ENCODE peak calls at places on chromosomes 7 and 10, in seven cellular contexts. L, P, M, I, F, J and U are unnamed samples. For H3K4me1, the result is how much of the 10 kb centered on the place peaks cover.

GRCh38 chr10:50416181-50416824 is 165.0 kb upstream of the ASAH2 start:
- DNase-seq in L (no peak), P (no peak), M (no peak), I (no peak), F (no peak), J (no peak), U (no peak)

GRCh38 chr7:1662767-1663166 is 7.3 kb upstream of the ELFN1 start:
- DNase-seq in L (no peak), P (no peak), M (no peak), I (no peak), F (no peak), J (peak), U (no peak)

GRCh38 chr7:135755351-135755753 is 6.7 kb upstream of the FAM180A start:
- DNase-seq in L (peak), P (peak), M (no peak), I (no peak), F (no peak), J (peak), U (no peak)

GRCh38 chr7:37040330-37040729 is 316.0 kb upstream of the AOAH start:
- DNase-seq in L (no peak), P (no peak), M (no peak), I (no peak), F (peak), J (no peak), U (no peak)

GRCh38 chr10:80371462-80371861 is 14.9 kb downstream of the DYDC2 start:
- DNase-seq in L (no peak), P (no peak), M (no peak), I (no peak), F (no peak), J (no peak), U (no peak)

GRCh38 chr10:14184841-14185500 is 145.8 kb downstream of the FRMD4A start:
- DNase-seq in L (no peak), P (no peak), M (peak), I (peak), F (peak), J (no peak), U (no peak)

GRCh38 chr10:27660705-27661104 is 84.9 kb downstream of the MKX start:
- DNase-seq in L (no peak), P (no peak), M (no peak), I (no peak), F (no peak), J (no peak), U (no peak)

GRCh38 chr7:101597941-101598340 is 31.2 kb downstream of the MYL10 start:
- DNase-seq in L (no peak), P (no peak), M (no peak), I (no peak), F (no peak), J (no peak), U (no peak)

GRCh38 chr7:140645166-140645565 is 4.6 kb upstream of the DENND2A start:
- DNase-seq in L (no peak), P (no peak), M (peak), I (no peak), F (no peak), J (no peak), U (no peak)

GRCh38 chr10:69657417-69657816 is 27.4 kb downstream of the FAM241B start:
- DNase-seq in L (no peak), P (no peak), M (no peak), I (no peak), F (no peak), J (no peak), U (no peak)

GRCh38 chr10:101903827-101904520 is 60.4 kb upstream of the KCNIP2 start:
- DNase-seq in L (no peak), P (no peak), M (peak), I (no peak), F (no peak), J (no peak), U (no peak)

GRCh38 chr7:5636914-5637313 is 144.5 kb downstream of the RNF216 start:
- DNase-seq in L (peak), P (peak), M (peak), I (peak), F (no peak), J (peak), U (no peak)

GRCh38 chr7:150400779-150401423 is 21.8 kb downstream of the ZNF775 start:
- DNase-seq in L (peak), P (no peak), M (no peak), I (no peak), F (no peak), J (no peak), U (no peak)

GRCh38 chr10:69479241-69479730 is 28.0 kb downstream of the TSPAN15 start:
- DNase-seq in L (peak), P (peak), M (no peak), I (no peak), F (no peak), J (peak), U (no peak)

GRCh38 chr10:63722537-63722936 is 201.3 kb downstream of the REEP3 start:
- DNase-seq in L (no peak), P (no peak), M (no peak), I (peak), F (peak), J (no peak), U (no peak)

GRCh38 chr10:124636271-124636993 is 107.7 kb downstream of the FAM53B start:
- DNase-seq in L (no peak), P (no peak), M (no peak), I (no peak), F (no peak), J (no peak), U (no peak)

GRCh38 chr10:3699896-3700295 is 85.1 kb downstream of the KLF6 start:
- DNase-seq in L (no peak), P (no peak), M (no peak), I (no peak), F (no peak), J (no peak), U (no peak)

GRCh38 chr7:77727936-77728701 is 31.9 kb downstream of the RSBN1L start:
- DNase-seq in L (no peak), P (no peak), M (peak), I (peak), F (no peak), J (no peak), U (no peak)

GRCh38 chr10:51405580-51406367 is 293.6 kb downstream of the CSTF2T start:
- DNase-seq in L (peak), P (no peak), M (peak), I (peak), F (peak), J (no peak), U (no peak)

GRCh38 chr10:102673961-102674511 is 29.8 kb downstream of the TRIM8 start:
- DNase-seq in L (peak), P (peak), M (peak), I (peak), F (no peak), J (peak), U (peak)

GRCh38 chr7:47392241-47392759 is 189.6 kb downstream of the TNS3 start:
- DNase-seq in L (peak), P (peak), M (peak), I (peak), F (no peak), J (peak), U (no peak)

GRCh38 chr10:14953452-14954000 is 370 bp downstream of the DCLRE1C start:
- DNase-seq in L (peak), P (peak), M (peak), I (peak), F (peak), J (peak), U (no peak)

GRCh38 chr10:114403545-114404161 is 649 bp downstream of the AFAP1L2 start:
- DNase-seq in L (peak), P (peak), M (peak), I (peak), F (no peak), J (peak), U (no peak)

GRCh38 chr7:985915-986741 is 3.1 kb downstream of the CYP2W1 start:
- DNase-seq in L (peak), P (no peak), M (no peak), I (peak), F (no peak), J (no peak), U (no peak)

GRCh38 chr7:81685263-81685868 is 84.5 kb downstream of the HGF start:
- DNase-seq in L (no peak), P (no peak), M (no peak), I (no peak), F (no peak), J (no peak), U (no peak)

GRCh38 chr10:98353105-98353504 is 61.9 kb downstream of the PYROXD2 start:
- DNase-seq in L (no peak), P (no peak), M (no peak), I (no peak), F (no peak), J (no peak), U (no peak)

GRCh38 chr10:75104842-75105241 is 6.6 kb upstream of the SAMD8 start:
- DNase-seq in L (no peak), P (no peak), M (no peak), I (no peak), F (no peak), J (no peak), U (peak)

GRCh38 chr7:572668-573495 is 53.2 kb upstream of the PDGFA start:
- DNase-seq in L (no peak), P (no peak), M (peak), I (no peak), F (no peak), J (no peak), U (no peak)

GRCh38 chr7:44914992-44915607 is 29.8 kb upstream of the PURB start:
- DNase-seq in L (peak), P (no peak), M (no peak), I (no peak), F (no peak), J (no peak), U (no peak)

GRCh38 chr7:46028246-46028645 is 107.2 kb upstream of the IGFBP3 start:
- DNase-seq in L (no peak), P (no peak), M (no peak), I (no peak), F (no peak), J (no peak), U (no peak)

GRCh38 chr10:33723181-33723580 is 388.7 kb upstream of the NRP1 start:
- DNase-seq in L (no peak), P (no peak), M (no peak), I (no peak), F (no peak), J (no peak), U (no peak)

GRCh38 chr7:150462413-150462812 is 12.0 kb downstream of the GIMAP8 start:
- DNase-seq in L (no peak), P (no peak), M (no peak), I (no peak), F (no peak), J (no peak), U (no peak)

GRCh38 chr7:25289522-25289921 is 61.2 kb upstream of the NPVF start:
- DNase-seq in L (no peak), P (no peak), M (no peak), I (no peak), F (no peak), J (no peak), U (no peak)

GRCh38 chr10:3478153-3478552 is 305.6 kb upstream of the PITRM1 start:
- DNase-seq in L (no peak), P (no peak), M (no peak), I (no peak), F (no peak), J (no peak), U (no peak)

GRCh38 chr10:110762849-110763211 is 108.9 kb upstream of the PDCD4 start:
- DNase-seq in L (no peak), P (peak), M (no peak), I (no peak), F (no peak), J (peak), U (no peak)

GRCh38 chr7:34886856-34887255 is 150.4 kb downstream of the DPY19L1 start:
- DNase-seq in L (no peak), P (no peak), M (no peak), I (no peak), F (no peak), J (no peak), U (no peak)

GRCh38 chr10:76086571-76087260 is 655.3 kb downstream of the LRMDA start:
- DNase-seq in L (peak), P (no peak), M (peak), I (peak), F (peak), J (peak), U (peak)

GRCh38 chr7:17472518-17472917 is 174.1 kb downstream of the AHR start:
- DNase-seq in L (no peak), P (no peak), M (no peak), I (no peak), F (no peak), J (no peak), U (no peak)

GRCh38 chr10:125266541-125266940 is 106.2 kb upstream of the CTBP2 start:
- DNase-seq in L (no peak), P (no peak), M (no peak), I (no peak), F (no peak), J (no peak), U (no peak)

GRCh38 chr7:50792342-50793114 is 9.8 kb upstream of the GRB10 start:
- DNase-seq in L (peak), P (peak), M (peak), I (peak), F (no peak), J (no peak), U (peak)

DNA sequence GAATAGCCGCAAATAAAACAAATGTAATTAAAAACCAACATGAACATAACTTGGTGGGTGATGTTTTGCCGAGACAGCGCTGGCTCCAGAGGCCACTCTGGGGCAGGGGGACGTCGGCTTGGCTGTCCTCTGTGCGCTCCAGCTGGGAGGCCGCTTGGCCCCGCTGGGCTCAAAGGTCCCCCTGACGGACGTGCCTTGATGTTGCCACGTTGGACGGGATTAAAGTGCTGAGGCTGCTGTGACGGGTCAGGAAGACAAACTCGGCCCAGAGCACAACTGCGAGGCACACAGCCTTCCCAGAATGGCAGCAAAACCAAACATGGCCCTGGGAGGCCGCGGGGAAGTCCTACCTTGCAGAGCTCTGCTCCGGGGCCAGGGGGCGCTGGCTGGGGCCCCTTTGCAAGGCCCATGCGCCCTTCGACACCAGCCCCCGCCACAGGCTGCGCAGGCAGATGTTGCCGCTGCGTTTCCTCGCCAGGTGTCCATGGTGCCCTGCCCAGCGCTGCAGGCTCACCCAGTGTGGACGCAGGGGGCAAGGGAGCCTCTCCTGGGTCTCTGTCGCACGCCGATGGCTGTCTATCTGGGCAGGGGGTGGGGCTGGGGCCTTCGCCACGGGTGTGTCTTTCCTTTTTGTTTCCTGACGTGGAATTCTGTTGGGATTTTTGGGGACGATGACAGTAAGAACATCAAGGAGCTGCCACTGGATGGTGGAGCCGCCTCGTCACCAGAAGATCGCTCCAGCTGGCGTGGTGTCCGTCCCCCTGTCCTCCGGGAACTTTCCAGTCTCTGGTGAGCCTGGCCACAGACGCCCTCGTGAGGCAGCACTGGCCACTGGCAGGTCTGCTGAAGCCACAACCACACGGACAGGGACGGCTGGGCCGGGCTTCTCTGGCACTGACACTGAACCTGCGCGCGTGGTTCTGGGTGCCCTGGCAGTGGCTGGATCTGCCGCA is 99.6 kb upstream of the DIP2C start:
- DNase-seq in L (peak), P (peak), M (peak), I (peak), F (peak), J (peak), U (peak)
- TF ChIP-seq CTCF in L (peak), P (peak), M (peak), I (peak), F (peak), J (no peak), U (peak)

GRCh38 chr7:131183611-131184119 is 144.0 kb upstream of the MKLN1 start:
- DNase-seq in L (no peak), P (no peak), M (no peak), I (peak), F (no peak), J (no peak), U (no peak)
- H3K4me1 ChIP-seq in L (under half), P (under half), M (under half), I (under half), F (under half), J (under half), U (under half)

GRCh38 chr7:30175171-30175570 is 40.4 kb downstream of the MTURN start:
- DNase-seq in L (no peak), P (no peak), M (no peak), I (no peak), F (no peak), J (no peak), U (no peak)

GRCh38 chr7:30179016-30179436 is 44.2 kb downstream of the MTURN start:
- DNase-seq in L (peak), P (no peak), M (no peak), I (no peak), F (no peak), J (no peak), U (no peak)

GRCh38 chr7:30176463-30177090 is 41.8 kb downstream of the MTURN start:
- DNase-seq in L (no peak), P (no peak), M (no peak), I (no peak), F (no peak), J (no peak), U (no peak)

GRCh38 chr7:30180718-30181117 is 45.9 kb downstream of the MTURN start:
- DNase-seq in L (no peak), P (no peak), M (no peak), I (no peak), F (no peak), J (no peak), U (no peak)

GRCh38 chr7:30177186-30177585 is 42.4 kb downstream of the MTURN start:
- DNase-seq in L (no peak), P (no peak), M (no peak), I (no peak), F (no peak), J (no peak), U (no peak)
- H3K27ac ChIP-seq in L (no peak), P (no peak), M (no peak), I (no peak), F (no peak), J (no peak), U (no peak)

DNA sequence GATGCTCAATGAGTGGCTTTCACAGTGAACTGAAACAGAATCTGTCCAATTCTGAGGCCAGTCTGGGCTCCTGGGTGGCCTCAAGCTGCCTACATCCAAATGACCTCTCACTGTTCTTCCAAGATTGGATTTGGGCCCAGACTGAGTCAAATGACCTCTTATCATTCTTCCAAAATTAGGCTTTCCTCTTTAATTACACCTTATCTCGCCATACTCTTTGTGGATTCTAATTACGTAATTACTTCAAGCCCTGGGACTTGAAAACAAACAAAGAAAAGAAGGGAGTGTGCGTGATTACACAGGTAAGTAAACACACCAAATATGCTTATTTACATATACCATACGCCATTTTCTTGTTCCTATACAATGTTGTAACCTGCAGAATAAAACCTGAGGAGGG is 18.8 kb downstream of the SORBS1 start:
- DNase-seq in L (no peak), P (no peak), M (no peak), I (no peak), F (no peak), J (no peak), U (no peak)
- TF ChIP-seq CTCF in L (no peak), P (no peak), M (no peak), I (no peak), F (no peak), J (no peak), U (no peak)

GRCh38 chr10:131144711-131145375 is 166.7 kb downstream of the TCERG1L start:
- DNase-seq in L (no peak), P (no peak), M (no peak), I (no peak), F (peak), J (no peak), U (no peak)
- H3K4me1 ChIP-seq in L (under half), P (under half), M (under half), I (under half), F (under half), J (under half), U (under half)